ENCODE peak calls at places on chromosomes 12 and 14, in four cellular contexts. Y is fibroblast of mammary gland, F is NCI-H2029 treated with DMSO at 0.1 percent for 48 hours, Z is NCI-H345. O is an unnamed sample.

GRCh38 chr14:69643430-69644200 is 32.2 kb downstream of the SUSD6 start:
- DNase-seq in Y (peak), F (peak), Z (peak), O (peak)

GRCh38 chr14:53010193-53010592 is 59.3 kb upstream of the FERMT2 start:
- DNase-seq in Y (no peak), F (no peak), Z (no peak), O (no peak)

GRCh38 chr12:20097561-20097960 is 270.8 kb upstream of the PDE3A start:
- DNase-seq in Y (peak), F (no peak), Z (no peak), O (no peak)

GRCh38 chr14:50977863-50978520 is 33.7 kb upstream of the PYGL start:
- DNase-seq in Y (no peak), F (no peak), Z (no peak), O (no peak)

GRCh38 chr14:31692376-31692781 is 131.2 kb downstream of the NUBPL start:
- DNase-seq in Y (peak), F (no peak), Z (no peak), O (no peak)

GRCh38 chr12:94427520-94428381 is 31.9 kb downstream of the CEP83 start:
- DNase-seq in Y (peak), F (peak), Z (peak), O (no peak)

GRCh38 chr12:131642101-131642540 is 68.8 kb upstream of the SFSWAP start:
- DNase-seq in Y (no peak), F (no peak), Z (no peak), O (no peak)

GRCh38 chr14:75147423-75148071 is 20.7 kb upstream of the NEK9 start:
- DNase-seq in Y (peak), F (no peak), Z (no peak), O (no peak)

GRCh38 chr14:102799684-102800562 is 22.7 kb downstream of the TRAF3 start:
- DNase-seq in Y (peak), F (no peak), Z (no peak), O (no peak)

GRCh38 chr14:38291681-38292459 is 36.0 kb upstream of the CLEC14A start:
- DNase-seq in Y (no peak), F (no peak), Z (no peak), O (no peak)

GRCh38 chr12:57611116-57611809 is at the start of gene ARHGEF25:
- DNase-seq in Y (peak), F (no peak), Z (peak), O (no peak)

GRCh38 chr12:52697058-52697582 is 6.2 kb downstream of the KRT77 start:
- DNase-seq in Y (no peak), F (no peak), Z (no peak), O (no peak)

GRCh38 chr12:70449074-70449757 is 83.1 kb downstream of the KCNMB4 start:
- DNase-seq in Y (peak), F (no peak), Z (no peak), O (no peak)

GRCh38 chr14:64763801-64764511 is 59.7 kb downstream of the PLEKHG3 start:
- DNase-seq in Y (no peak), F (no peak), Z (peak), O (no peak)

GRCh38 chr12:67161322-67161918 is 107.7 kb upstream of the CAND1 start:
- DNase-seq in Y (peak), F (no peak), Z (peak), O (no peak)

GRCh38 chr14:97061198-97061597 is 264.0 kb downstream of the VRK1 start:
- DNase-seq in Y (no peak), F (no peak), Z (no peak), O (no peak)

GRCh38 chr12:109531411-109531810 is 41.9 kb downstream of the MMAB start:
- DNase-seq in Y (no peak), F (no peak), Z (no peak), O (no peak)

GRCh38 chr14:68444449-68445168 is 348.3 kb downstream of the ZFP36L1 start:
- DNase-seq in Y (peak), F (no peak), Z (no peak), O (no peak)

GRCh38 chr14:103846569-103847438 is 571 bp downstream of the PPP1R13B start:
- DNase-seq in Y (no peak), F (no peak), Z (peak), O (no peak)

GRCh38 chr12:11508699-11509098 is 113.3 kb upstream of the PRB2 start:
- DNase-seq in Y (peak), F (no peak), Z (no peak), O (no peak)

GRCh38 chr12:53428741-53429140 is 5.1 kb downstream of the AMHR2 start:
- DNase-seq in Y (no peak), F (no peak), Z (no peak), O (no peak)

GRCh38 chr14:62304172-62304571 is 542.0 kb downstream of the SNAPC1 start:
- DNase-seq in Y (no peak), F (peak), Z (peak), O (no peak)

GRCh38 chr14:58638231-58639205 is 756 bp downstream of the DACT1 start:
- DNase-seq in Y (peak), F (no peak), Z (peak), O (no peak)

GRCh38 chr14:45222485-45223262 is 30.3 kb downstream of the MIS18BP1 start:
- DNase-seq in Y (no peak), F (no peak), Z (no peak), O (no peak)

GRCh38 chr12:105705765-105706164 is 375.3 kb downstream of the C12orf75 start:
- DNase-seq in Y (peak), F (peak), Z (peak), O (peak)

GRCh38 chr12:5087831-5088554 is 44.3 kb downstream of the KCNA5 start:
- DNase-seq in Y (no peak), F (no peak), Z (no peak), O (no peak)